ENCODE peak calls at places on chromosomes 5 and 9, in seven cellular contexts. One of them, this sample, is unnamed.

GRCh38 chr5:36744041-36744677 is 132.4 kb upstream of the NIPBL start:
- DNase-seq in CD4-positive, alpha-beta memory T cell: no peak
- DNase-seq in endodermal cell: no peak
- DNase-seq in GM23248: peak; percentile 15
- DNase-seq in esophagus squamous epithelium: no peak
- DNase-seq in psoas muscle: no peak
- DNase-seq in aorta: no peak
- DNase-seq in this sample: no peak

GRCh38 chr5:83512051-83512745 is 40.7 kb downstream of the VCAN start:
- DNase-seq in CD4-positive, alpha-beta memory T cell: no peak
- DNase-seq in esophagus squamous epithelium: no peak
- DNase-seq in endodermal cell: no peak
- DNase-seq in GM23248: no peak
- DNase-seq in aorta: no peak
- DNase-seq in psoas muscle: no peak
- DNase-seq in this sample: no peak

GRCh38 chr5:65924366-65925093 is 1.8 kb upstream of the ERBIN start:
- DNase-seq in GM23248: no peak
- DNase-seq in endodermal cell: no peak
- DNase-seq in aorta: no peak
- DNase-seq in psoas muscle: no peak
- DNase-seq in CD4-positive, alpha-beta memory T cell: no peak
- DNase-seq in esophagus squamous epithelium: no peak
- DNase-seq in this sample: no peak

GRCh38 chr9:105037139-105037538 is 109.2 kb upstream of the ABCA1 start:
- DNase-seq in esophagus squamous epithelium: no peak
- DNase-seq in GM23248: no peak
- DNase-seq in aorta: no peak
- DNase-seq in endodermal cell: no peak
- DNase-seq in psoas muscle: no peak
- DNase-seq in CD4-positive, alpha-beta memory T cell: no peak
- DNase-seq in this sample: no peak

GRCh38 chr5:93575466-93575865 is 5.6 kb downstream of the NR2F1-AS1 start:
- DNase-seq in endodermal cell: no peak
- DNase-seq in CD4-positive, alpha-beta memory T cell: no peak
- DNase-seq in aorta: no peak
- DNase-seq in psoas muscle: no peak
- DNase-seq in GM23248: no peak
- DNase-seq in esophagus squamous epithelium: no peak
- DNase-seq in this sample: no peak

GRCh38 chr5:91885291-91886265 is 502.5 kb upstream of the ARRDC3 start:
- DNase-seq in psoas muscle: no peak
- DNase-seq in esophagus squamous epithelium: no peak
- DNase-seq in endodermal cell: no peak
- DNase-seq in aorta: no peak
- DNase-seq in CD4-positive, alpha-beta memory T cell: no peak
- DNase-seq in GM23248: no peak
- DNase-seq in this sample: no peak

GRCh38 chr9:133738039-133738805 is at the start of gene SARDH:
- DNase-seq in psoas muscle: peak; percentile 70
- DNase-seq in aorta: peak; percentile 68
- DNase-seq in esophagus squamous epithelium: no peak
- DNase-seq in GM23248: peak; percentile 50
- DNase-seq in CD4-positive, alpha-beta memory T cell: no peak
- DNase-seq in endodermal cell: peak; percentile 96
- DNase-seq in this sample: peak; percentile 56

GRCh38 chr5:7745882-7746735 is 104.8 kb downstream of the CFAP90 start:
- DNase-seq in aorta: peak; percentile 80
- DNase-seq in GM23248: peak; percentile 71
- DNase-seq in psoas muscle: peak; percentile 80
- DNase-seq in endodermal cell: peak; percentile 93
- DNase-seq in CD4-positive, alpha-beta memory T cell: peak; percentile 13
- DNase-seq in esophagus squamous epithelium: no peak
- DNase-seq in this sample: peak; percentile 79

GRCh38 chr5:90709323-90710148 is 150.9 kb downstream of the ADGRV1 start:
- DNase-seq in CD4-positive, alpha-beta memory T cell: no peak
- DNase-seq in aorta: no peak
- DNase-seq in esophagus squamous epithelium: no peak
- DNase-seq in endodermal cell: peak; percentile 81
- DNase-seq in psoas muscle: no peak
- DNase-seq in GM23248: peak; percentile 63
- DNase-seq in this sample: peak; percentile 61

GRCh38 chr5:152329896-152330295 is 75.2 kb downstream of the NMUR2 start:
- DNase-seq in psoas muscle: no peak
- DNase-seq in esophagus squamous epithelium: no peak
- DNase-seq in CD4-positive, alpha-beta memory T cell: no peak
- DNase-seq in aorta: no peak
- DNase-seq in GM23248: no peak
- DNase-seq in endodermal cell: no peak
- DNase-seq in this sample: no peak

GRCh38 chr5:112974901-112975300 is 1.7 kb upstream of the DCP2 start:
- DNase-seq in esophagus squamous epithelium: no peak
- DNase-seq in psoas muscle: no peak
- DNase-seq in CD4-positive, alpha-beta memory T cell: no peak
- DNase-seq in endodermal cell: no peak
- DNase-seq in GM23248: peak; percentile 45
- DNase-seq in aorta: no peak
- DNase-seq in this sample: no peak

GRCh38 chr9:120710110-120710981 is 3.9 kb downstream of the MEGF9 start:
- DNase-seq in aorta: no peak
- DNase-seq in esophagus squamous epithelium: no peak
- DNase-seq in endodermal cell: no peak
- DNase-seq in CD4-positive, alpha-beta memory T cell: peak; percentile 66
- DNase-seq in psoas muscle: no peak
- DNase-seq in GM23248: peak; percentile 66
- DNase-seq in this sample: no peak

GRCh38 chr9:122180633-122181032 is 20.9 kb downstream of the MORN5 start:
- DNase-seq in aorta: no peak
- DNase-seq in GM23248: peak; percentile 91
- DNase-seq in CD4-positive, alpha-beta memory T cell: no peak
- DNase-seq in endodermal cell: no peak
- DNase-seq in esophagus squamous epithelium: no peak
- DNase-seq in psoas muscle: no peak
- DNase-seq in this sample: no peak

GRCh38 chr9:113997610-113998009 is 80.5 kb downstream of the AMBP start:
- DNase-seq in psoas muscle: no peak
- DNase-seq in aorta: no peak
- DNase-seq in endodermal cell: peak; percentile 37
- DNase-seq in GM23248: no peak
- DNase-seq in esophagus squamous epithelium: no peak
- DNase-seq in CD4-positive, alpha-beta memory T cell: no peak
- DNase-seq in this sample: no peak

GRCh38 chr5:151757233-151758140 is 944 bp downstream of the ATOX1 start:
- DNase-seq in esophagus squamous epithelium: no peak
- DNase-seq in GM23248: peak; percentile 61
- DNase-seq in aorta: no peak
- DNase-seq in psoas muscle: no peak
- DNase-seq in CD4-positive, alpha-beta memory T cell: no peak
- DNase-seq in endodermal cell: no peak
- DNase-seq in this sample: peak; percentile 60

GRCh38 chr9:35905912-35906679 is at the start of gene HRCT1:
- DNase-seq in aorta: peak; percentile 96
- DNase-seq in esophagus squamous epithelium: no peak
- DNase-seq in CD4-positive, alpha-beta memory T cell: no peak
- DNase-seq in GM23248: peak; percentile 97
- DNase-seq in endodermal cell: peak; percentile 52
- DNase-seq in psoas muscle: peak; percentile 94
- DNase-seq in this sample: no peak

GRCh38 chr9:115400801-115401200 is 282.8 kb upstream of the TNC start:
- DNase-seq in esophagus squamous epithelium: no peak
- DNase-seq in endodermal cell: no peak
- DNase-seq in aorta: no peak
- DNase-seq in CD4-positive, alpha-beta memory T cell: no peak
- DNase-seq in GM23248: peak; percentile 60
- DNase-seq in psoas muscle: no peak
- DNase-seq in this sample: no peak

GRCh38 chr9:90071257-90071656 is 466.4 kb downstream of the GADD45G start:
- DNase-seq in endodermal cell: no peak
- DNase-seq in GM23248: no peak
- DNase-seq in CD4-positive, alpha-beta memory T cell: no peak
- DNase-seq in esophagus squamous epithelium: no peak
- DNase-seq in psoas muscle: no peak
- DNase-seq in aorta: no peak
- DNase-seq in this sample: no peak

GRCh38 chr9:121266906-121267650 is 884 bp upstream of the GSN start:
- DNase-seq in GM23248: no peak
- DNase-seq in aorta: no peak
- DNase-seq in endodermal cell: peak; percentile 50
- DNase-seq in CD4-positive, alpha-beta memory T cell: no peak
- DNase-seq in psoas muscle: peak; percentile 50
- DNase-seq in esophagus squamous epithelium: no peak
- DNase-seq in this sample: no peak

GRCh38 chr9:81022177-81022576 is 667.2 kb downstream of the TLE1 start:
- DNase-seq in esophagus squamous epithelium: no peak
- DNase-seq in GM23248: no peak
- DNase-seq in aorta: no peak
- DNase-seq in psoas muscle: no peak
- DNase-seq in CD4-positive, alpha-beta memory T cell: no peak
- DNase-seq in endodermal cell: no peak
- DNase-seq in this sample: no peak

GRCh38 chr5:4246447-4246846 is 650.8 kb downstream of the IRX1 start:
- DNase-seq in aorta: no peak
- DNase-seq in psoas muscle: no peak
- DNase-seq in CD4-positive, alpha-beta memory T cell: no peak
- DNase-seq in GM23248: no peak
- DNase-seq in esophagus squamous epithelium: no peak
- DNase-seq in endodermal cell: no peak
- DNase-seq in this sample: no peak

GRCh38 chr9:68507098-68507795 is 33.4 kb downstream of the TMEM252 start:
- DNase-seq in CD4-positive, alpha-beta memory T cell: no peak
- DNase-seq in psoas muscle: no peak
- DNase-seq in aorta: no peak
- DNase-seq in GM23248: peak; percentile 45
- DNase-seq in endodermal cell: no peak
- DNase-seq in esophagus squamous epithelium: no peak
- DNase-seq in this sample: peak; percentile 70

GRCh38 chr9:16976427-16976826 is 106.0 kb upstream of the BNC2 start:
- DNase-seq in CD4-positive, alpha-beta memory T cell: no peak
- DNase-seq in psoas muscle: no peak
- DNase-seq in esophagus squamous epithelium: no peak
- DNase-seq in aorta: no peak
- DNase-seq in endodermal cell: no peak
- DNase-seq in GM23248: no peak
- DNase-seq in this sample: no peak

GRCh38 chr9:107480386-107480789 is 9.2 kb downstream of the KLF4 start:
- DNase-seq in psoas muscle: peak; percentile 86
- DNase-seq in aorta: peak; percentile 67
- DNase-seq in esophagus squamous epithelium: no peak
- DNase-seq in GM23248: peak; percentile 90
- DNase-seq in CD4-positive, alpha-beta memory T cell: no peak
- DNase-seq in endodermal cell: no peak
- DNase-seq in this sample: no peak
- H3K4me3 ChIP-seq in psoas muscle: peak overlapping the region; percentile 45
- H3K4me3 ChIP-seq in aorta: no peak overlapping the region
- H3K4me3 ChIP-seq in esophagus squamous epithelium: peak overlapping the region; percentile 28
- H3K4me3 ChIP-seq in GM23248: peak overlapping the region; percentile 53
- H3K4me3 ChIP-seq in CD4-positive, alpha-beta memory T cell: no peak overlapping the region
- H3K4me3 ChIP-seq in endodermal cell: no peak overlapping the region
- H3K4me3 ChIP-seq in this sample: no peak overlapping the region

GRCh38 chr5:38640012-38640395 is 83.6 kb upstream of the LIFR start:
- DNase-seq in endodermal cell: no peak
- DNase-seq in GM23248: no peak
- DNase-seq in CD4-positive, alpha-beta memory T cell: no peak
- DNase-seq in aorta: no peak
- DNase-seq in psoas muscle: no peak
- DNase-seq in esophagus squamous epithelium: no peak
- DNase-seq in this sample: no peak
- H3K27ac ChIP-seq in endodermal cell: no peak overlapping the region
- H3K27ac ChIP-seq in GM23248: no peak overlapping the region
- H3K27ac ChIP-seq in CD4-positive, alpha-beta memory T cell: no peak overlapping the region
- H3K27ac ChIP-seq in aorta: no peak overlapping the region
- H3K27ac ChIP-seq in psoas muscle: no peak overlapping the region
- H3K27ac ChIP-seq in esophagus squamous epithelium: no peak overlapping the region
- H3K27ac ChIP-seq in this sample: no peak overlapping the region

GRCh38 chr5:175695161-175696126 is 37.6 kb downstream of the HRH2 start:
- DNase-seq in GM23248: no peak
- DNase-seq in psoas muscle: peak; percentile 18
- DNase-seq in esophagus squamous epithelium: no peak
- DNase-seq in endodermal cell: no peak
- DNase-seq in CD4-positive, alpha-beta memory T cell: no peak
- DNase-seq in aorta: peak; percentile 30
- DNase-seq in this sample: no peak
- H3K4me3 ChIP-seq in GM23248: no peak overlapping the region
- H3K4me3 ChIP-seq in psoas muscle: no peak overlapping the region
- H3K4me3 ChIP-seq in esophagus squamous epithelium: no peak overlapping the region
- H3K4me3 ChIP-seq in endodermal cell: no peak overlapping the region
- H3K4me3 ChIP-seq in CD4-positive, alpha-beta memory T cell: no peak overlapping the region
- H3K4me3 ChIP-seq in aorta: no peak overlapping the region
- H3K4me3 ChIP-seq in this sample: no peak overlapping the region

GRCh38 chr5:139408191-139408590 is 4.3 kb upstream of the SPATA24 start:
- DNase-seq in esophagus squamous epithelium: no peak
- DNase-seq in aorta: no peak
- DNase-seq in endodermal cell: no peak
- DNase-seq in GM23248: no peak
- DNase-seq in CD4-positive, alpha-beta memory T cell: no peak
- DNase-seq in psoas muscle: no peak
- DNase-seq in this sample: no peak

GRCh38 chr5:139407517-139407916 is 3.6 kb upstream of the SPATA24 start:
- DNase-seq in psoas muscle: no peak
- DNase-seq in aorta: no peak
- DNase-seq in esophagus squamous epithelium: no peak
- DNase-seq in endodermal cell: no peak
- DNase-seq in CD4-positive, alpha-beta memory T cell: no peak
- DNase-seq in GM23248: no peak
- DNase-seq in this sample: peak; percentile 88

GRCh38 chr5:139413153-139413552 is 9.3 kb upstream of the SPATA24 start:
- DNase-seq in GM23248: no peak
- DNase-seq in CD4-positive, alpha-beta memory T cell: no peak
- DNase-seq in psoas muscle: no peak
- DNase-seq in esophagus squamous epithelium: no peak
- DNase-seq in endodermal cell: no peak
- DNase-seq in aorta: no peak
- DNase-seq in this sample: no peak

GRCh38 chr5:139410886-139411835 is 7.3 kb upstream of the SPATA24 start:
- DNase-seq in psoas muscle: no peak
- DNase-seq in esophagus squamous epithelium: no peak
- DNase-seq in aorta: no peak
- DNase-seq in CD4-positive, alpha-beta memory T cell: no peak
- DNase-seq in endodermal cell: no peak
- DNase-seq in GM23248: peak; percentile 84
- DNase-seq in this sample: no peak

DNA sequence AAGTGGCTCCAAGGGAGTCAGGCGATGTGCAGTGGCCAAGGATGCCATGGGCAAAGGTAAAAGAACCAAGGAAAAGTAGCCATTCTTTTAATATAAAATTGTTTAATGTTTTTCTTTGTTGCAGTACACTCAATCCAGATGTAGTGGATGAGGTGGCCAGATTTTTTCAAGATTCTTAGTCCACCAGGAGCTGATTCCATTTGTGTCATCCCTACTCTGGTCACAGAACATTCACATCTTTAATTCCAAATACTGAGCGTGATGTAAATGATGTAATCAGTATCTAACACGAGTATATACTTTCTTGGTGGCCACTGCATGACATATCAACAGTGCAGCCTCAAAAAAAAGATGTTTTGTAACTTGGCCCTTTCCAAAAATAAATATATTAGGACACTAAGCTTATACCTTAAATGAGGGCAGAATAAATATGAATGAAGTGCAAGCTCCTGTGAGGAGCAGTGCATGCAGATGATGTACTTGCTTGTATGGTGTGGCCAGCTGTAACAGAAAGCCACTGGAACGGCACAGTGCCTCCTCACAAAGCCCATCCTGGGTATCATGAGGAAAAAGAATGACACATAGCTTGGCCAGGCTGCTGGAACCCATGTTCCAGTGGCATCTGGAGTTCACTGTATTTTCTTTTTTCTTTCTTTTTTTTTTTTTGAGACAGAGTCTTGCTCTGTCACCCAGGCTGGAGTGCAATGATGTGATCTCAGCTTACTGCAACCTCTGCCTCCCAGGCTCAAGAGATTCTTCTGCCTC is 6.4 kb upstream of the SPATA24 start:
- DNase-seq in esophagus squamous epithelium: no peak
- DNase-seq in CD4-positive, alpha-beta memory T cell: no peak
- DNase-seq in psoas muscle: no peak
- DNase-seq in endodermal cell: no peak
- DNase-seq in GM23248: peak; percentile 67
- DNase-seq in aorta: peak; percentile 30
- DNase-seq in this sample: no peak
- H3K27ac ChIP-seq in esophagus squamous epithelium: no peak overlapping the region
- H3K27ac ChIP-seq in CD4-positive, alpha-beta memory T cell: no peak overlapping the region
- H3K27ac ChIP-seq in psoas muscle: peak overlapping the region; percentile 65
- H3K27ac ChIP-seq in endodermal cell: no peak overlapping the region
- H3K27ac ChIP-seq in GM23248: peak overlapping the region; percentile 83
- H3K27ac ChIP-seq in aorta: no peak overlapping the region
- H3K27ac ChIP-seq in this sample: no peak overlapping the region

This sample was measured in Karpas-422.